ENCODE peak calls at places on chromosomes 11 and 22, in seven cellular contexts. W is H9, I is neuronal stem cell, Z is mesendoderm, P is IMR-90, G is mesenchymal stem cell, M is H1. H is an unnamed sample. For H3K4me1, the result is how much of the 10 kb centered on the place peaks cover.

GRCh38 chr11:78595431-78596130 is 20.9 kb upstream of the NARS2 start:
- DNase-seq in M (no peak), Z (no peak), I (no peak), G (peak), P (peak), W (no peak), H (no peak)

GRCh38 chr11:29685361-29685760 is 331.5 kb downstream of the KCNA4 start:
- DNase-seq in P (no peak), W (no peak), I (no peak), M (no peak), Z (no peak), G (no peak), H (no peak)

GRCh38 chr11:82992219-82992618 is 79.5 kb downstream of the RAB30 start:
- DNase-seq in M (no peak), W (no peak), I (no peak), G (no peak), P (no peak), Z (no peak), H (no peak)

GRCh38 chr22:25221790-25222189 is 2.4 kb downstream of the CRYBB2 start:
- DNase-seq in Z (no peak), I (no peak), W (no peak), M (no peak), G (no peak), P (no peak), H (no peak)

GRCh38 chr11:121416909-121417567 is 35.1 kb upstream of the SORL1 start:
- DNase-seq in Z (no peak), G (peak), I (no peak), M (no peak), P (peak), W (no peak), H (no peak)

GRCh38 chr11:37040921-37041320 is 442.9 kb upstream of the RAG2 start:
- DNase-seq in P (no peak), W (no peak), M (no peak), G (no peak), I (no peak), Z (no peak), H (no peak)

GRCh38 chr11:63698976-63699733 is 17.9 kb downstream of the RTN3 start:
- DNase-seq in M (no peak), Z (peak), I (no peak), G (no peak), P (no peak), W (no peak), H (peak)

GRCh38 chr22:17912942-17913704 is 111.2 kb downstream of the MICAL3 start:
- DNase-seq in M (no peak), P (no peak), W (no peak), Z (no peak), I (no peak), G (no peak), H (peak)

GRCh38 chr11:64249563-64250405 is 1.5 kb upstream of the PLCB3 start:
- DNase-seq in Z (no peak), W (peak), P (no peak), M (peak), G (no peak), I (no peak), H (no peak)

GRCh38 chr22:45319319-45319675 is 9.6 kb downstream of the FAM118A start:
- DNase-seq in I (no peak), P (peak), M (no peak), Z (peak), W (no peak), G (peak), H (no peak)

GRCh38 chr22:45318558-45319318 is 9.0 kb downstream of the FAM118A start:
- DNase-seq in P (peak), W (no peak), M (no peak), I (no peak), Z (peak), G (peak), H (no peak)

GRCh38 chr22:45316796-45317526 is 7.2 kb downstream of the FAM118A start:
- DNase-seq in M (no peak), I (no peak), G (no peak), P (no peak), W (no peak), Z (no peak), H (no peak)

GRCh38 chr22:45317551-45318167 is 7.9 kb downstream of the FAM118A start:
- DNase-seq in I (no peak), Z (peak), P (peak), M (peak), W (peak), G (peak), H (no peak)

DNA sequence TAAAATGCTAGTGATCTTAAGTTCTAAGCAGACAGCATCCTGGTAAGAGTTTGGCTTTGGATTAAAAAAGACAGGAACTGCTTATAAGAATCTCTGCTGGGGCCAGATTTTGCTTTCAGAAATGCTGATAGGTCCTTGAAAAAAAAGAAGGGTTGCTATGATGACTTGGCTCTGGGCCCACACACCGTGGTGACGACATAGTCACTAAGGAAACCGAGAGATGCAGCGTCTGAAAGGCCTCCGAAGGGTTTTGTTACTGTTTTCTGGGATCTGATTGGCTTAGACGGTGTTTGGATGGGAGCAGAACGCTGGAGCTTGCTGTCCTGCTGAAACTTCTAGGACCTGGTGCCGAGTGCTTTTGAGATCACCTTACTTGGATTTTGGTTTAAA is 8.4 kb downstream of the FAM118A start:
- DNase-seq in W (no peak), G (peak), Z (peak), M (no peak), I (no peak), P (peak), H (no peak)
- H3K4me1 ChIP-seq in W (under half), G (under half), Z (under half), M (under half), I (under half), P (under half), H (under half)

DNA sequence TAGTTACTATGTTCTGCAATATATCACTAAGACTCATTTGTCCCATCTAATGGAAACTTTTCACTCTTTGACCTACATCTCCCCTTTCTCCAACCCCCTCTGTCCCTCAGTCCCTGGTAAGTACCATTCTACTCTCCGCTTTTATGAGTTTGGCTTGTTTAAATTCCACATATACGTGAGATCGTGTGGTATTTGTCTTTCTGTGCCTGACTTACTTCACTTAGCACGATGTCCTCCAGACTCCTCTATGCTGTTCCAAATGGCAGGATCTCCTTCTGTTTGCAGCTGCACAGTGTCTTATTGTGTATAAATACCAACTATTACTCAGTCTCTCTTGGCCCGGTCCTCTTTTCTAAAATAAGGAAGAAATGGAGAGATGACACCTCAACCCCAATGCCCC is 205.4 kb upstream of the NTM start:
- DNase-seq in G (no peak), Z (no peak), W (no peak), M (no peak), I (no peak), P (no peak), H (no peak)
- H4K8ac ChIP-seq in G (no peak), Z (no peak), W (no peak), M (no peak), I (no peak), P (no peak), H (no peak)

GRCh38 chr11:46661836-46662235 is 38.6 kb downstream of the ARHGAP1 start:
- DNase-seq in G (no peak), M (no peak), P (no peak), Z (no peak), W (no peak), I (no peak), H (no peak)
- H2BK120ac ChIP-seq in G (no peak), M (no peak), P (no peak), Z (no peak), W (no peak), I (no peak), H (no peak)

GRCh38 chr22:42929838-42930155 is 72.7 kb upstream of the ARFGAP3 start:
- DNase-seq in Z (no peak), I (no peak), P (no peak), G (no peak), M (no peak), W (no peak), H (no peak)

GRCh38 chr22:42928969-42929837 is 72.1 kb upstream of the ARFGAP3 start:
- DNase-seq in W (no peak), I (no peak), Z (no peak), G (peak), M (no peak), P (no peak), H (peak)

GRCh38 chr22:42931421-42932196 is 74.5 kb upstream of the ARFGAP3 start:
- DNase-seq in G (no peak), M (no peak), Z (no peak), W (no peak), I (no peak), P (peak), H (no peak)

GRCh38 chr22:42932197-42932519 is 75.1 kb upstream of the ARFGAP3 start:
- DNase-seq in I (no peak), M (no peak), W (no peak), G (no peak), P (no peak), Z (no peak), H (no peak)

DNA sequence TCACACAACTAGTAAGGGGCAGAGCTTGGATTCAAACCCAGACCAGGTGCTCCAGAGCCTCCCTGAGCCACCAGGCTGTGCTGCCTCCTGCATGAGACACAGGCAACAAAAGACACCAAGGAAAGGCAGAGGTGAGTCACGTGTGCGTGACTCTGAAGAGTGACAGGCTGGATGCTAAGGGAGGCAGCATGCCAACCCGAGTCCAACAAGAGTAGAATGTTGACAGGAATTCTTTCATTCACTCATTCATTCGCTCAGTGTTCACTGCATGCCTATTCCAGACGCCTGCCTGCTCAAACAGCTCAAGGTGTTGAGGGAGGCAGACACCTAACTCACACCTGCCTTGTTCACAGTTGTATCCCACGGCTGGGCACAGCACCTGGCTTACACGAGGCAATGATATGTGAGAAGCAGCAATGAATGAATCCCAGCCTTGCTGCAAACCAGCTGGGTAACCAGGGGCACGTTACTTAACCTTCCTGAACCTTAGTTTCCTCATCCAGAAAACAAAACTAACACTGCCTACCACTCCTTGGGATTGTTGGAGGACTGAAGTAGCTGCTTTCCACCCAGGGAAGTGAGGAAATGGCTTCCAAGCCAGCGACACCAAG is 73.8 kb upstream of the ARFGAP3 start:
- DNase-seq in W (no peak), Z (peak), M (no peak), I (no peak), P (peak), G (no peak), H (peak)
- H3K4me1 ChIP-seq in W (under half), Z (under half), M (under half), I (under half), P (under half), G (under half), H (under half)

GRCh38 chr22:48968201-48968959 is 859.3 kb downstream of the BRD1 start:
- DNase-seq in W (peak), Z (peak), M (peak), I (no peak), G (no peak), P (no peak), H (peak)
- H4K8ac ChIP-seq in W (no peak), Z (no peak), M (no peak), I (no peak), G (no peak), P (no peak), H (no peak)

DNA sequence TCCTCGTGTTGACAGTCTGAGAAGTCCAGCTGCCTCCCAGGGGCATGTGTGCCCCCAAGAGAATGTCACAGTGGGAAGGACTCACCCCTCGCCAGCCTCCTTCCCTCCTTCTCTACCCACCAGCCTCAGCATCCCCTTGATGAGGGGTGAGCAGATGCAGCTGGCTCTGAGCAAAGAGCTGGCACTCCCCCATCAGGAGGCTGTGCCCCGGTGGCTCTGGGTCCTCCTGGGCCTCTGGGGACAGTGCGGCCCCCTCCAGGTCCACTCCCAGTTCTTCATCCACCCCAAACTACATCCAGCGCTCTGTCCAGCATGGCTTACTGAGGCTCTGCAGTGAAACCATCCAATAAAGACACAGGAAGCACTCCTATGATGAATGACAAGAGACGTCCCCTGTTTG is 210.4 kb downstream of the BRD1 start:
- DNase-seq in Z (no peak), M (no peak), W (no peak), P (no peak), I (no peak), G (no peak), H (no peak)
- H2BK120ac ChIP-seq in Z (no peak), M (no peak), W (no peak), P (no peak), I (no peak), G (no peak), H (no peak)

DNA sequence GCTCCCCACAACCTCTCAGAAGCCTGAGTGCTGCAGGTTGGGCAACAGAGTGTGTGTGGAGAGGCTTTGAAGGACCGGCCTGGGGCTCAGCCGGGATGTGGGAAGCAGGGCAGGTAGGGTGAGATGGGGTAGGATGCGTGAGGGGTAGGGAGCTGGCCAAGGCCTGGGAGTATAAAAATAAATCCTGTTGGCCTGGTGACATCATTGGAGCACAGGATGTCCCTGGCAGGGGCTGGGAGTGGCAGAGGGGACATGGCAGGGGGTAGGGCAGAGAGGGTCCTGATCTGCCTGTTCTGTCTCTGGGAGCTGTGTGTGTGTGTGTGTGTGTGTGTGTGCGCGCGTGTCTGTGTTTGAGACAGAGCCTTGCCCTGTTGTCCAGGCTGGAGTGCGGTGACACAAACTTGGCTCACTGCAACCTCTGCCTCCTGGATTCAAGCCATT is 28.6 kb downstream of the TEF start:
- DNase-seq in M (no peak), W (no peak), I (no peak), P (no peak), G (no peak), Z (no peak), H (no peak)
- H3K4me1 ChIP-seq in M (under half), W (under half), I (under half), P (under half), G (under half), Z (under half), H (under half)

DNA sequence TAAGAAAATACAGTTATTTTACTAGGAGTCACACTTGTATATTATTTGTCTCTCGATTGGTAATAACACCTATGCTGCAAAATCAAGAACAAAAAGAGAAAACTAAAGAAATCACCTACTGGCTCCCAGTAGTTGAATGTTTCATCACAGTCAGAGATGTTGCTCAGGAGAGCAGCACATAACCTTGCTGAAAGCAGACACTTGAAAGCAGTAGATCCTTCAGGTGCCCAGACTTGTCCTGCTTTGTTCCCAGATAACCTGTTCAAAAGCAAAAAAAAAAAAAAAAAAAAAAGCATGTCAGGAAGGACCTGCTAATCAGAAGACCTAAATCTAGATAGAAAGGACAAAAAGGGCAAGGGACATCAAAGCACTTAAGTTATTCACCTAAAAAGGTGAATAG is 1.3 kb downstream of the ALG9 start:
- DNase-seq in Z (no peak), M (no peak), G (no peak), P (no peak), W (no peak), I (no peak), H (no peak)
- H4K8ac ChIP-seq in Z (no peak), M (no peak), G (no peak), P (no peak), W (no peak), I (no peak), H (no peak)

H was measured in trophoblast cell.